ENCODE peak calls at places on chromosomes 11 and 22, in seven cellular contexts. X is NCI-H460; B is uterus; Q is C1 segment of cervical spinal cord; Y is stimulated activated CD4-positive, alpha-beta T cell treated with anti-CD3 and anti-CD28 coated beads, Interleukin-2, amount 100 ng/mL, for 48 hours; D is fibroblast of pulmonary artery; H is MM.1S. G is an unnamed sample.

GRCh38 chr22:38070250-38070921 is 13.2 kb downstream of the PICK1 start:
- DNase-seq in X (no peak), B (no peak), Q (no peak), Y (no peak), D (no peak), H (no peak), G (no peak)

GRCh38 chr11:67371549-67372231 is 1.7 kb downstream of the CLCF1 start:
- DNase-seq in X (no peak), B (peak; percentile 53), Q (no peak), Y (no peak), D (peak; percentile 61), H (peak; percentile 12), G (peak; percentile 63)

GRCh38 chr11:120233207-120233803 is 6.6 kb upstream of the POU2F3 start:
- DNase-seq in X (no peak), B (no peak), Q (no peak), Y (no peak), D (no peak), H (no peak), G (no peak)

GRCh38 chr22:37109242-37109917 is at the start of gene TMPRSS6:
- DNase-seq in X (no peak), B (no peak), Q (no peak), Y (no peak), D (no peak), H (no peak), G (no peak)

GRCh38 chr11:8910662-8911039 is 338 bp upstream of the AKIP1 start:
- DNase-seq in X (no peak), B (no peak), Q (no peak), Y (no peak), D (no peak), H (no peak), G (no peak)

GRCh38 chr11:3867209-3868071 is 12.0 kb downstream of the STIM1 start:
- DNase-seq in X (no peak), B (no peak), Q (no peak), Y (no peak), D (peak; percentile 80), H (peak; percentile 75), G (no peak)

GRCh38 chr11:25602149-25602548 is 729.8 kb upstream of the ANO3 start:
- DNase-seq in X (no peak), B (no peak), Q (no peak), Y (no peak), D (no peak), H (no peak), G (no peak)

GRCh38 chr11:125944350-125945010 is 1.4 kb upstream of the VSIG10L2 start:
- DNase-seq in X (no peak), B (peak; percentile 5), Q (no peak), Y (no peak), D (no peak), H (no peak), G (no peak)

GRCh38 chr11:17256512-17256911 is 20.0 kb upstream of the NUCB2 start:
- DNase-seq in X (no peak), B (no peak), Q (no peak), Y (no peak), D (peak; percentile 98), H (no peak), G (peak; percentile 17)

GRCh38 chr22:38699784-38700183 is 959 bp downstream of the JOSD1 start:
- DNase-seq in X (no peak), B (no peak), Q (no peak), Y (no peak), D (peak; percentile 63), H (no peak), G (peak; percentile 43)

GRCh38 chr11:84906995-84907394 is 720.1 kb downstream of the DLG2 start:
- DNase-seq in X (no peak), B (no peak), Q (no peak), Y (no peak), D (peak; percentile 12), H (no peak), G (no peak)

GRCh38 chr22:49956914-49957825 is 3.4 kb upstream of the PIM3 start:
- DNase-seq in X (no peak), B (no peak), Q (no peak), Y (no peak), D (no peak), H (peak; percentile 3), G (no peak)

GRCh38 chr22:31230871-31231621 is 18.9 kb downstream of the LIMK2 start:
- DNase-seq in X (peak; percentile 55), B (no peak), Q (no peak), Y (no peak), D (peak; percentile 84), H (peak; percentile 35), G (peak; percentile 36)